ENCODE peak calls at places on chromosomes 5 and 9, in four cellular contexts. D is T-helper 2 cell, Y is SHP77 treated with DMSO at 0.1 percent for 48 hours, V is nephron progenitor cell. X is an unnamed sample.
A peak's percentile ranks its signal among the peaks of the same experiment; 100 is the strongest.

GRCh38 chr5:77569409-77569808 is 69.1 kb downstream of the OTP start:
- DNase-seq in D (no peak), Y (no peak), V (no peak), X (no peak)

GRCh38 chr5:143680672-143681259 is 131.2 kb upstream of the HMHB1 start:
- DNase-seq in D (no peak), Y (no peak), V (no peak), X (no peak)

GRCh38 chr9:114117996-114118830 is 19.1 kb upstream of the KIF12 start:
- DNase-seq in D (no peak), Y (no peak), V (peak; percentile 45), X (no peak)

GRCh38 chr9:93117924-93118862 is 15.9 kb downstream of the NINJ1 start:
- DNase-seq in D (no peak), Y (no peak), V (no peak), X (no peak)

GRCh38 chr5:130885027-130885426 is 280.0 kb downstream of the HINT1 start:
- DNase-seq in D (no peak), Y (no peak), V (no peak), X (no peak)

GRCh38 chr5:122078116-122078865 is at the start of gene LOX:
- DNase-seq in D (no peak), Y (peak; percentile 30), V (peak; percentile 56), X (no peak)

GRCh38 chr5:133048993-133049725 is 2.7 kb upstream of the HSPA4 start:
- DNase-seq in D (no peak), Y (no peak), V (no peak), X (no peak)

GRCh38 chr9:89358376-89358775 is 40.1 kb downstream of the SECISBP2 start:
- DNase-seq in D (no peak), Y (no peak), V (no peak), X (no peak)

GRCh38 chr9:98720402-98720801 is 11.7 kb upstream of the GABBR2 start:
- DNase-seq in D (no peak), Y (no peak), V (no peak), X (no peak)

GRCh38 chr5:60685028-60685427 is 14.9 kb downstream of the DEPDC1B start:
- DNase-seq in D (no peak), Y (no peak), V (no peak), X (no peak)

GRCh38 chr9:71001780-71002386 is 119.5 kb downstream of the TRPM3 start:
- DNase-seq in D (no peak), Y (no peak), V (peak; percentile 29), X (no peak)

GRCh38 chr5:76638466-76638865 is 15.3 kb upstream of the F2RL2 start:
- DNase-seq in D (no peak), Y (no peak), V (no peak), X (no peak)

GRCh38 chr9:121819511-121820231 is 168.2 kb downstream of the DAB2IP start:
- DNase-seq in D (no peak), Y (no peak), V (peak; percentile 63), X (no peak)

GRCh38 chr9:126509718-126510117 is 104.0 kb upstream of the LMX1B start:
- DNase-seq in D (no peak), Y (no peak), V (no peak), X (no peak)

GRCh38 chr9:119722384-119722783 is 353.1 kb upstream of the BRINP1 start:
- DNase-seq in D (no peak), Y (no peak), V (no peak), X (no peak)

GRCh38 chr9:93702261-93702660 is 125.9 kb downstream of the PHF2 start:
- DNase-seq in D (no peak), Y (no peak), V (no peak), X (no peak)

GRCh38 chr5:180901204-180902009 is 2.4 kb downstream of the BTNL8 start:
- DNase-seq in D (no peak), Y (no peak), V (no peak), X (no peak)

GRCh38 chr5:161546463-161547301 is at the start of gene GABRB2:
- DNase-seq in D (no peak), Y (peak; percentile 56), V (peak; percentile 77), X (no peak)

GRCh38 chr9:111799506-111799905 is 4.8 kb upstream of the SHOC1 start:
- DNase-seq in D (no peak), Y (no peak), V (no peak), X (no peak)

GRCh38 chr5:166123698-166124097 is 2167.7 kb upstream of the WWC1 start:
- DNase-seq in D (no peak), Y (no peak), V (no peak), X (no peak)

GRCh38 chr5:45113726-45114125 is 305.0 kb downstream of the MRPS30 start:
- DNase-seq in D (no peak), Y (no peak), V (no peak), X (no peak)

GRCh38 chr5:41503860-41504259 is 6.5 kb downstream of the PLCXD3 start:
- DNase-seq in D (no peak), Y (no peak), V (no peak), X (no peak)

GRCh38 chr9:88425538-88425950 is 37.3 kb downstream of the SPIN1 start:
- DNase-seq in D (no peak), Y (no peak), V (no peak), X (no peak)

GRCh38 chr5:14242871-14243383 is 99.8 kb downstream of the TRIO start:
- DNase-seq in D (no peak), Y (no peak), V (no peak), X (no peak)

GRCh38 chr5:157961828-157962390 is 103.0 kb upstream of the CLINT1 start:
- DNase-seq in D (no peak), Y (no peak), V (no peak), X (no peak)

GRCh38 chr9:93134018-93134739 is at the start of gene NINJ1:
- DNase-seq in D (peak; percentile 93), Y (no peak), V (peak; percentile 77), X (peak; percentile 87)

GRCh38 chr5:43647789-43648188 is 44.8 kb downstream of the NNT start:
- DNase-seq in D (no peak), Y (no peak), V (no peak), X (no peak)

GRCh38 chr5:37055383-37055990 is 178.9 kb downstream of the NIPBL start:
- DNase-seq in D (no peak), Y (no peak), V (no peak), X (no peak)